ENCODE peak calls at places on chromosomes 13 and 19, in nine cellular contexts. E, I, G, J, Q, S, B, H and W are unnamed samples.

GRCh38 chr13:36872621-36873020 is 47.4 kb downstream of the SMAD9 start:
- DNase-seq in E (no peak), B (no peak), H (no peak), G (no peak), J (no peak), Q (no peak), S (no peak), I (no peak), W (no peak)

GRCh38 chr19:17095141-17095919 is 19.8 kb downstream of the MYO9B start:
- DNase-seq in I (no peak), G (no peak), H (no peak), B (no peak), S (no peak), Q (peak), E (peak), J (no peak), W (no peak)

GRCh38 chr19:11265785-11266236 is 3.5 kb upstream of the DOCK6 start:
- DNase-seq in S (no peak), H (no peak), E (no peak), B (no peak), G (no peak), I (peak), J (no peak), Q (no peak), W (no peak)

GRCh38 chr19:9151367-9151766 is 11.2 kb downstream of the ZNF317 start:
- DNase-seq in J (no peak), G (no peak), S (peak), E (no peak), B (no peak), I (no peak), Q (no peak), H (no peak), W (no peak)

GRCh38 chr19:19554074-19555023 is 16.3 kb downstream of the CILP2 start:
- DNase-seq in J (peak), G (peak), S (peak), Q (peak), E (peak), I (no peak), B (peak), H (peak), W (peak)

GRCh38 chr19:43690890-43691289 is 20.9 kb upstream of the PLAUR start:
- DNase-seq in E (no peak), G (no peak), H (no peak), J (no peak), B (no peak), I (no peak), Q (no peak), S (no peak), W (no peak)

GRCh38 chr19:47094557-47095517 is 18.7 kb downstream of the ZC3H4 start:
- DNase-seq in I (peak), H (no peak), Q (no peak), S (peak), B (no peak), G (peak), J (no peak), E (no peak), W (no peak)

GRCh38 chr19:5621945-5622464 is 571 bp downstream of the SAFB2 start:
- DNase-seq in G (peak), J (no peak), I (no peak), Q (no peak), H (peak), E (no peak), B (no peak), S (peak), W (no peak)

GRCh38 chr19:40266111-40266510 is 19.0 kb downstream of the AKT2 start:
- DNase-seq in J (no peak), B (no peak), Q (no peak), I (no peak), S (no peak), G (no peak), H (no peak), E (no peak), W (no peak)

GRCh38 chr13:92900455-92900854 is 326.2 kb upstream of the GPC6 start:
- DNase-seq in E (peak), J (no peak), H (no peak), B (no peak), G (no peak), I (no peak), Q (no peak), S (no peak), W (no peak)

GRCh38 chr13:80586356-80586755 is 245.4 kb upstream of the SPRY2 start:
- DNase-seq in J (no peak), Q (peak), E (peak), I (no peak), G (no peak), S (no peak), H (no peak), B (no peak), W (no peak)

GRCh38 chr13:98022210-98022609 is 68.7 kb downstream of the IPO5 start:
- DNase-seq in Q (peak), J (no peak), B (no peak), E (peak), G (no peak), H (no peak), I (no peak), S (no peak), W (no peak)

GRCh38 chr19:38596057-38596981 is 21.4 kb downstream of the MAP4K1 start:
- DNase-seq in G (no peak), J (peak), Q (peak), B (no peak), I (peak), H (peak), E (no peak), S (peak), W (no peak)

GRCh38 chr19:50258918-50259372 is 55.5 kb downstream of the MYH14 start:
- DNase-seq in B (no peak), E (no peak), J (no peak), Q (no peak), I (no peak), G (no peak), H (peak), S (peak), W (no peak)

GRCh38 chr13:101570410-101570809 is 117.9 kb downstream of the ITGBL1 start:
- DNase-seq in S (no peak), E (no peak), G (no peak), J (no peak), H (no peak), Q (peak), B (no peak), I (no peak), W (no peak)

GRCh38 chr13:110312669-110313031 is 5.6 kb downstream of the COL4A2 start:
- DNase-seq in E (peak), S (no peak), G (no peak), H (no peak), B (no peak), I (peak), J (no peak), Q (peak), W (no peak)

GRCh38 chr19:33098023-33098652 is 17.2 kb downstream of the GPATCH1 start:
- DNase-seq in I (no peak), S (no peak), Q (peak), G (no peak), J (no peak), E (no peak), B (no peak), H (no peak), W (no peak)

GRCh38 chr13:27783111-27783510 is 9.2 kb upstream of the GSX1 start:
- DNase-seq in I (peak), H (no peak), Q (peak), J (no peak), S (no peak), E (peak), G (no peak), B (no peak), W (no peak)

GRCh38 chr13:113636266-113636963 is 21.6 kb downstream of the ATP4B start:
- DNase-seq in J (no peak), B (no peak), S (no peak), H (no peak), Q (no peak), G (no peak), E (no peak), I (no peak), W (no peak)

GRCh38 chr19:1935484-1936208 is 5.3 kb upstream of the CSNK1G2 start:
- DNase-seq in G (no peak), B (no peak), E (peak), Q (peak), S (peak), I (no peak), J (no peak), H (no peak), W (peak)

GRCh38 chr19:55080915-55081772 is 5.5 kb downstream of the EPS8L1 start:
- DNase-seq in G (peak), H (peak), I (peak), Q (peak), S (peak), B (peak), E (peak), J (peak), W (no peak)

GRCh38 chr13:50340566-50341287 is 325.5 kb downstream of the KCNRG start:
- DNase-seq in H (peak), Q (no peak), E (no peak), I (no peak), S (no peak), J (no peak), G (no peak), B (no peak), W (no peak)

GRCh38 chr13:47548294-47548825 is 452.7 kb downstream of the SUCLA2 start:
- DNase-seq in E (no peak), S (no peak), H (no peak), B (no peak), J (no peak), Q (no peak), I (no peak), G (no peak), W (no peak)

GRCh38 chr13:32650705-32651311 is 64.6 kb downstream of the PDS5B start:
- DNase-seq in Q (peak), J (peak), S (peak), H (peak), B (peak), E (peak), I (peak), G (peak), W (peak)

GRCh38 chr13:22076658-22077057 is 405.8 kb downstream of the FGF9 start:
- DNase-seq in E (no peak), H (no peak), B (no peak), S (no peak), I (no peak), J (peak), G (no peak), Q (no peak), W (no peak)

GRCh38 chr13:37068962-37069361 is 9.5 kb upstream of the SUPT20H start:
- DNase-seq in B (no peak), E (peak), J (no peak), I (peak), S (no peak), G (no peak), Q (peak), H (no peak), W (peak)

GRCh38 chr19:1070576-1070930 is 3.6 kb downstream of the ARHGAP45 start:
- DNase-seq in E (no peak), G (no peak), Q (no peak), I (no peak), J (no peak), B (no peak), H (no peak), S (no peak), W (no peak)

GRCh38 chr13:41512441-41512840 is 55.1 kb downstream of the RGCC start:
- DNase-seq in E (no peak), B (no peak), Q (no peak), G (no peak), S (no peak), I (no peak), J (no peak), H (no peak), W (no peak)

GRCh38 chr19:58182577-58182988 is 278 bp upstream of the ZNF274 start:
- DNase-seq in G (peak), S (peak), E (no peak), I (no peak), B (peak), Q (no peak), J (no peak), H (no peak), W (no peak)

GRCh38 chr13:43767351-43767901 is 19.3 kb downstream of the ENOX1 start:
- DNase-seq in G (no peak), S (no peak), H (no peak), B (no peak), Q (peak), E (peak), J (peak), I (no peak), W (no peak)

GRCh38 chr13:38394777-38395504 is 45.3 kb downstream of the UFM1 start:
- DNase-seq in G (no peak), I (peak), S (no peak), E (no peak), H (no peak), J (no peak), Q (peak), B (no peak), W (no peak)

GRCh38 chr19:45234089-45234869 is 10.9 kb downstream of the EXOC3L2 start:
- DNase-seq in I (no peak), G (no peak), E (no peak), B (no peak), J (no peak), Q (no peak), S (no peak), H (no peak), W (no peak)